ENCODE peak calls at places on chromosome 9, in six cellular contexts. D is cardiac muscle cell; K is CD8-positive, alpha-beta T cell; P is GM23338; X is transverse colon; C is keratinocyte. F is an unnamed sample.

GRCh38 chr9:71743217-71743705 is 25.1 kb downstream of the CEMIP2 start:
- DNase-seq in D (no peak), K (no peak), P (no peak), X (no peak), C (no peak), F (no peak)

GRCh38 chr9:29311221-29311620 is 1737.9 kb upstream of the C9orf72 start:
- DNase-seq in D (no peak), K (no peak), P (no peak), X (no peak), C (no peak), F (no peak)

GRCh38 chr9:137875846-137876245 is 1.7 kb upstream of the CACNA1B start:
- DNase-seq in D (no peak), K (no peak), P (no peak), X (no peak), C (no peak), F (no peak)

GRCh38 chr9:81083062-81083461 is 606.3 kb downstream of the TLE1 start:
- DNase-seq in D (peak; percentile 37), K (no peak), P (peak; percentile 47), X (no peak), C (no peak), F (no peak)

GRCh38 chr9:34994429-34995287 is 5.1 kb downstream of the DNAJB5 start:
- DNase-seq in D (peak; percentile 59), K (no peak), P (peak; percentile 79), X (peak; percentile 43), C (no peak), F (no peak)

GRCh38 chr9:16869961-16870605 is 387 bp downstream of the BNC2 start:
- DNase-seq in D (peak; percentile 26), K (no peak), P (peak; percentile 54), X (peak; percentile 23), C (no peak), F (no peak)

GRCh38 chr9:36882117-36882465 is 152.0 kb downstream of the PAX5 start:
- DNase-seq in D (no peak), K (no peak), P (no peak), X (no peak), C (no peak), F (no peak)

GRCh38 chr9:127566351-127567001 is 45.6 kb upstream of the STXBP1 start:
- DNase-seq in D (no peak), K (no peak), P (no peak), X (peak; percentile 78), C (peak; percentile 57), F (peak; percentile 78)

GRCh38 chr9:16286160-16286559 is 584.3 kb downstream of the BNC2 start:
- DNase-seq in D (no peak), K (no peak), P (no peak), X (no peak), C (no peak), F (no peak)

GRCh38 chr9:88342246-88342645 is 46.0 kb upstream of the SPIN1 start:
- DNase-seq in D (no peak), K (no peak), P (no peak), X (no peak), C (no peak), F (no peak)

GRCh38 chr9:93486269-93486668 is 32.9 kb upstream of the FAM120AOS start:
- DNase-seq in D (no peak), K (no peak), P (no peak), X (no peak), C (no peak), F (no peak)

GRCh38 chr9:94167055-94167346 is 82.7 kb downstream of the PTPDC1 start:
- DNase-seq in D (peak; percentile 94), K (no peak), P (peak; percentile 94), X (no peak), C (no peak), F (no peak)

GRCh38 chr9:35914307-35914807 is 5.1 kb downstream of the SPAAR start:
- DNase-seq in D (peak; percentile 86), K (no peak), P (peak; percentile 61), X (peak; percentile 75), C (no peak), F (no peak)

GRCh38 chr9:130275156-130275555 is 9.6 kb downstream of the HMCN2 start:
- DNase-seq in D (no peak), K (no peak), P (no peak), X (no peak), C (no peak), F (no peak)

GRCh38 chr9:31519011-31519410 is 865.4 kb upstream of the ACO1 start:
- DNase-seq in D (no peak), K (no peak), P (peak; percentile 45), X (no peak), C (no peak), F (no peak)

GRCh38 chr9:126947529-126947928 is 32.9 kb downstream of the RALGPS1 start:
- DNase-seq in D (peak; percentile 51), K (no peak), P (peak; percentile 86), X (no peak), C (no peak), F (no peak)

GRCh38 chr9:113570749-113571711 is 107.5 kb downstream of the RGS3 start:
- DNase-seq in D (no peak), K (no peak), P (no peak), X (peak; percentile 6), C (no peak), F (no peak)

GRCh38 chr9:133199648-133200321 is 9.3 kb downstream of the OBP2B start:
- DNase-seq in D (no peak), K (no peak), P (peak; percentile 80), X (peak; percentile 31), C (no peak), F (no peak)

DNA sequence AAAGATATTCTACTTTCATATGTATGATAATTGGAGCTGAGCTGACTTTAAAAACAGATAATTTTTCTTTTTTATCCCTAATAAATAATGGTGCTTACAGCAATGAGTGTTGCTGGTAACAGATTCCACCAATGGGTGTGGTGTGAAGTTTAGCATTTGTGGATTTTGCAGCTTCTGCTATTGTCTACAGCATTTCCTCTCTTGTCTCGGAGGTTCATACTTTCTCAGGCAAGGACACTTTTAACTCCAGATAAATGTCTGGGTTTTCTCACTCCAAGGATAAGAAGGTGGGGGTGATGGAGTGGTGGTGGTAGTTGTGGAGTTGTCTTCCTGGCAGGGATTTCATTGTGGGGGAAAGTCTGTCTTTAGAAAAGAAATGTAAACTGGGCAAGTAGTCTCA is 120.0 kb upstream of the CDKN2B start:
- DNase-seq in D (no peak), K (no peak), P (no peak), X (no peak), C (no peak), F (no peak)
- H3K4me3 ChIP-seq in D (no peak overlapping the region), K (no peak overlapping the region), P (no peak overlapping the region), X (no peak overlapping the region), C (no peak overlapping the region), F (no peak overlapping the region)

DNA sequence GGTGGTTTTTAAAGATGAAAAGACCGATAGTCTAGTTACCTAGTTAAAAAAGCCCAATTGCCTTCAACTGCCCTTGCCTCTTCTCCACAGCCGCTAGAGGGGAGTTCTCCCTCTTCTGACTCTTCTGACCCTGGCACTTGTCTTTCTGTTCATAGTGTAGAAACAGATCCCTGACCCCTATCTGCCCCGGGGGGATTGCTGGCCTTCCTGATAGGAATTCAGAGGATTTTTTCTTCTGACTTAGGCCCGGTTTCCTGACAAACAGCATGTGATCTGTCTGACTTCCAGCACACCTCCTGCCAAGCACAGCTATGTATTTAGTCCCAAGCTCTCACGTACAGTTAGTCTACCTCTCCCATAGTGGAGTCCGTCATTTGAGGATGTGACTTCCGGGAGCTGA is 5.0 kb upstream of the TMEM268 start:
- DNase-seq in D (no peak), K (no peak), P (peak; percentile 29), X (no peak), C (no peak), F (no peak)
- H3K4me1 ChIP-seq in D (no peaks in the 10 kb centered on the region), K (peaks cover 7% of the 10 kb centered on the region), P (no peaks in the 10 kb centered on the region), X (no peaks in the 10 kb centered on the region), C (peaks cover 13% of the 10 kb centered on the region), F (peaks cover 4% of the 10 kb centered on the region)

GRCh38 chr9:120360046-120360445 is 219.9 kb downstream of the CDK5RAP2 start:
- DNase-seq in D (no peak), K (no peak), P (no peak), X (no peak), C (no peak), F (no peak)
- H3K4me3 ChIP-seq in D (no peak overlapping the region), K (no peak overlapping the region), P (no peak overlapping the region), X (no peak overlapping the region), C (no peak overlapping the region), F (no peak overlapping the region)

DNA sequence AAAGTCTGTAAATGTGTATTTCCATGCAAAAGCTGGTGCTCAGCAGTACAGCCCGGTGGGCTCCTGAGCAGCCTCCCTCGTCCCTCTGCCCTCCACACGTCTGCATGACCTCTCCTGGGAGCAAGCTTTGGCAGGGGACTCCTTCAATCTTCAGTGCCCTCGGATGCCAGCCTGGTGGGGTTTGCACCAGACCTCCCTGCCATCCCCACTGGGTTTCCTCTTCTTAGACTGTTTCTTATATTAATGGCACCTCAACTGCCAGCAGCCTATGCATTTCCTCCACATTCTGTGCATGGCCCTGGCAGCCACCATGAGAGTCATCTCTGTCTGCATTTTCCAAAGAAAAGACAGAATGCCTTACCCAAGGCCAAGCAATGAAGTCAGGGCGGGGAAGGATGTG is 108.4 kb downstream of the ROR2 start:
- DNase-seq in D (no peak), K (no peak), P (no peak), X (no peak), C (no peak), F (no peak)
- H3K4me1 ChIP-seq in D (peaks cover 55% of the 10 kb centered on the region), K (no peaks in the 10 kb centered on the region), P (peaks cover 16% of the 10 kb centered on the region), X (peaks cover 31% of the 10 kb centered on the region), C (peaks cover 9% of the 10 kb centered on the region), F (no peaks in the 10 kb centered on the region)

GRCh38 chr9:110578896-110579752 is at the start of gene SVEP1:
- DNase-seq in D (peak; percentile 86), K (no peak), P (peak; percentile 70), X (no peak), C (no peak), F (no peak)

GRCh38 chr9:110578575-110578895 is 1.0 kb downstream of the SVEP1 start:
- DNase-seq in D (no peak), K (no peak), P (peak; percentile 56), X (no peak), C (no peak), F (no peak)

GRCh38 chr9:110582156-110582555 is 2.6 kb upstream of the SVEP1 start:
- DNase-seq in D (peak; percentile 5), K (no peak), P (peak; percentile 51), X (no peak), C (no peak), F (no peak)

GRCh38 chr9:110580850-110581249 is 1.3 kb upstream of the SVEP1 start:
- DNase-seq in D (no peak), K (no peak), P (no peak), X (no peak), C (peak; percentile 60), F (no peak)

DNA sequence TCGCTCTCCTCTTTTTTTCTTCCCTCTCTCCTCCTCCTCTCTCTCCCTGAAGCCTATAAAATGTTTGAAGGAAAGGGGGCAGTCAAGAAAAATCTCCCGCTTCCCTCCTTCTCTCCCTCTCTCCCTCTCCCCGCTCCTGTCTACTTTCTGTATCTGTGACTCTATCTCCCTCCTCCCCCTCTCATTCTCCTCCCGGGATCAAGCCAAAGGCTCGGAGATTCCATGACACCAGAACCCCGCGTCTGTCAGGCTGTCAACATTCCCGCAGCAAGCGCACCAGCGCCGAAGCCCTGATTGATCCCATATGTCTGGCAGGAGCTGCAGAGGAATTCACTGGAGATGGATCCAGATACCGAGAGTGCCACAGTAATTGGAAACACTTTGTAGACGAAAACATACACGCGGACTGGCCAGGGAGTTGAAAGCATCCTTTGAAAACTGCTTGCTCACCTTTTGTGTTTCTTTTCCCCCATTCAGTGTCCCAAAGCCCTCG is 268 bp upstream of the SVEP1 start:
- DNase-seq in D (peak; percentile 58), K (no peak), P (peak; percentile 60), X (no peak), C (no peak), F (no peak)
- H3K4me3 ChIP-seq in D (peak overlapping the region; percentile 69), K (no peak overlapping the region), P (peak overlapping the region; percentile 70), X (peak overlapping the region; percentile 54), C (peak overlapping the region; percentile 67), F (peak overlapping the region; percentile 37)